ENCODE peak calls at places on chromosomes 5 and 9, in ten cellular contexts. D is left ventricle myocardium inferior; Q is sigmoid colon; C is Panc1; I is transverse colon; J is H9; X is colonic mucosa; O is CD4-positive, alpha-beta T cell; P is gastrocnemius medialis; K is prostate gland. G is an unnamed sample.
A peak's percentile ranks its signal among the peaks of the same experiment; 100 is the strongest.

GRCh38 chr5:66164044-66164790 is 20.1 kb downstream of the SREK1 start:
- DNase-seq in D (no peak), Q (no peak), C (no peak), I (no peak), J (no peak), X (no peak), O (no peak), P (no peak), K (no peak), G (no peak)

GRCh38 chr5:54761213-54761701 is 224.1 kb downstream of the ESM1 start:
- DNase-seq in D (no peak), Q (peak; percentile 79), C (no peak), I (no peak), J (no peak), X (no peak), O (no peak), P (no peak), K (no peak), G (no peak)

GRCh38 chr9:6873862-6874261 is 116.1 kb downstream of the KDM4C start:
- DNase-seq in D (no peak), Q (no peak), C (no peak), I (no peak), J (no peak), X (no peak), O (no peak), P (no peak), K (no peak), G (no peak)

GRCh38 chr9:23825143-23825531 is 903 bp downstream of the ELAVL2 start:
- DNase-seq in D (no peak), Q (no peak), C (no peak), I (no peak), J (peak; percentile 40), X (no peak), O (no peak), P (no peak), K (no peak), G (no peak)

GRCh38 chr5:75510836-75511434 is 494 bp downstream of the CERT1 start:
- DNase-seq in D (peak; percentile 50), Q (peak; percentile 71), C (no peak), I (peak; percentile 55), J (peak; percentile 43), X (peak; percentile 63), O (peak; percentile 47), P (peak; percentile 20), K (peak; percentile 32), G (peak; percentile 78)

GRCh38 chr5:145062280-145062679 is 772.9 kb downstream of the PRELID2 start:
- DNase-seq in D (no peak), Q (no peak), C (no peak), I (no peak), J (no peak), X (no peak), O (no peak), P (no peak), K (no peak), G (no peak)

GRCh38 chr9:133006731-133007352 is 24.0 kb upstream of the GTF3C5 start:
- DNase-seq in D (no peak), Q (no peak), C (no peak), I (no peak), J (no peak), X (no peak), O (no peak), P (no peak), K (no peak), G (no peak)

GRCh38 chr5:6742081-6742758 is 29.0 kb downstream of the TENT4A start:
- DNase-seq in D (no peak), Q (peak; percentile 61), C (no peak), I (no peak), J (no peak), X (no peak), O (no peak), P (no peak), K (no peak), G (no peak)

GRCh38 chr5:158013939-158014338 is 155.0 kb upstream of the CLINT1 start:
- DNase-seq in D (no peak), Q (no peak), C (no peak), I (peak; percentile 42), J (peak; percentile 75), X (no peak), O (no peak), P (no peak), K (no peak), G (no peak)

GRCh38 chr9:70112981-70113380 is 69.3 kb downstream of the MAMDC2 start:
- DNase-seq in D (no peak), Q (no peak), C (no peak), I (no peak), J (no peak), X (no peak), O (no peak), P (no peak), K (no peak), G (no peak)

GRCh38 chr5:116645627-116646026 is 71.0 kb upstream of the SEMA6A start:
- DNase-seq in D (no peak), Q (no peak), C (no peak), I (no peak), J (no peak), X (no peak), O (no peak), P (no peak), K (no peak), G (no peak)

GRCh38 chr9:113479150-113479761 is 15.7 kb downstream of the RGS3 start:
- DNase-seq in D (no peak), Q (peak; percentile 34), C (no peak), I (peak; percentile 55), J (no peak), X (no peak), O (no peak), P (no peak), K (no peak), G (peak; percentile 58)
- H3K27ac ChIP-seq in D (no peak overlapping the region), Q (no peak overlapping the region), C (no peak overlapping the region), I (no peak overlapping the region), J (no peak overlapping the region), X (no peak overlapping the region), O (no peak overlapping the region), P (no peak overlapping the region), K (no peak overlapping the region), G (no peak overlapping the region)

GRCh38 chr9:84151236-84151635 is 170.6 kb downstream of the RMI1 start:
- DNase-seq in D (no peak), Q (no peak), C (no peak), I (no peak), J (peak; percentile 60), X (no peak), O (no peak), P (no peak), K (no peak), G (no peak)
- H3K27me3 ChIP-seq in D (no peaks in the 10 kb centered on the region), Q (no peaks in the 10 kb centered on the region), C (no peaks in the 10 kb centered on the region), I (no peaks in the 10 kb centered on the region), J (peaks cover 14% of the 10 kb centered on the region), X (no peaks in the 10 kb centered on the region), O (no peaks in the 10 kb centered on the region), P (no peaks in the 10 kb centered on the region), K (no peaks in the 10 kb centered on the region), G (no peaks in the 10 kb centered on the region)

DNA sequence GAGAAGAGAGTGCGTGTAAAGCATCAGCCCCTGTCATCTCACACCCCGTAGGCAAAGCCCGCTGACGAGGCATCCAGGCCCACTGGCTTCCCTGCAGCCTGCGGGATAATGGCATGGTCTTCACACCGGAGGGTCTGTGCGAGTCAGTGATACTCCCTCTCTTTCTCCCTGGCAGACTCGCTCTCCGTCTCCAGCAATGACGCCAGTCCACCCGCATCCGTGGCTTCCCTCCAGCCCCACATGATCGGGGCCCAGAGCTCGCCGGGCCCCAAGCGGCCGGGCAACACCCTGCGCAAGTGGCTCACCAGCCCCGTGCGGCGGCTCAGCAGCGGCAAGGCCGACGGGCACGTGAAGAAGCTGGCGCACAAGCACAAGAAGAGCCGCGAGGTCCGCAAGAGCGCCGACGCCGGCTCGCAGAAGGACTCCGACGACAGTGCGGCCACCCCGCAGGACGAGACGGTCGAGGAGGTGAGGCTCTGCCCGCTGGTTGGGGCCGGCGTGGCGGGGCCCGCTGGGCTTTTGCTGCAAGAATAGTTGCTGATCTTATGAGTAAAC is 120.7 kb upstream of the OTULINL start:
- DNase-seq in D (no peak), Q (no peak), C (no peak), I (no peak), J (no peak), X (no peak), O (no peak), P (no peak), K (no peak), G (no peak)
- H3K27ac ChIP-seq in D (no peak overlapping the region), Q (no peak overlapping the region), C (no peak overlapping the region), I (no peak overlapping the region), J (no peak overlapping the region), X (no peak overlapping the region), O (no peak overlapping the region), P (no peak overlapping the region), K (no peak overlapping the region), G (no peak overlapping the region)

DNA sequence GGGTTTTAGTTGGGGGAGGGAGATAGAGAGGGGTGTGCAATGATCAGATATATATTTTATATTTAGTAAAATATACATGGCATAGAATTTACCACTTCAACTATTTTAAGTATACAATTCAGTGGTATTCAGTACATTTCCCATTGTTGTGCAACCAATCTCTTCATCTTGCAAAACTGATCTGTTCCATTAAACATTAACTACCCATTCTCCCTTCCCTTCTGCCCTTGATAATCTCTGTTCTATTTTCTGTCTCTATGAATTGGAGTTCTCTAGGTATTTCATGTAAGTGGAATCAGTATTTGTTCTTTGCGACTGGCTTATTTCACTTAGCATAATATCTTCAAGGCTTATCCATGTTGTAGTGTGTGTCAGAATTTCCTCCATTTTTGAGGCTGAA is 38.6 kb downstream of the TGFBI start:
- DNase-seq in D (no peak), Q (no peak), C (no peak), I (no peak), J (no peak), X (no peak), O (no peak), P (no peak), K (no peak), G (no peak)
- H3K27me3 ChIP-seq in D (no peaks in the 10 kb centered on the region), Q (no peaks in the 10 kb centered on the region), C (no peaks in the 10 kb centered on the region), I (no peaks in the 10 kb centered on the region), J (no peaks in the 10 kb centered on the region), X (no peaks in the 10 kb centered on the region), O (no peaks in the 10 kb centered on the region), P (no peaks in the 10 kb centered on the region), K (no peaks in the 10 kb centered on the region), G (no peaks in the 10 kb centered on the region)

GRCh38 chr5:127695336-127695735 is 7.9 kb upstream of the CCDC192 start:
- DNase-seq in D (no peak), Q (no peak), C (no peak), I (no peak), J (no peak), X (no peak), O (no peak), P (peak; percentile 47), K (no peak), G (no peak)
- H3K27ac ChIP-seq in D (no peak overlapping the region), Q (no peak overlapping the region), C (no peak overlapping the region), I (no peak overlapping the region), J (no peak overlapping the region), X (no peak overlapping the region), O (no peak overlapping the region), P (peak overlapping the region; percentile 87), K (no peak overlapping the region), G (no peak overlapping the region)

GRCh38 chr5:138243794-138244193 is 30.6 kb downstream of the GFRA3 start:
- DNase-seq in D (no peak), Q (peak; percentile 65), C (no peak), I (no peak), J (no peak), X (no peak), O (no peak), P (no peak), K (no peak), G (no peak)
- H3K27me3 ChIP-seq in D (peaks cover 22% of the 10 kb centered on the region), Q (peaks cover 4% of the 10 kb centered on the region), C (peaks cover 10% of the 10 kb centered on the region), I (peaks cover 48% of the 10 kb centered on the region), J (peaks cover 12% of the 10 kb centered on the region), X (peaks cover 28% of the 10 kb centered on the region), O (peaks cover 39% of the 10 kb centered on the region), P (no peaks in the 10 kb centered on the region), K (no peaks in the 10 kb centered on the region), G (no peaks in the 10 kb centered on the region)